ENCODE peak calls at places on chromosomes 3 and 15, in seven cellular contexts. M, U, O, E, V, Q and H are unnamed samples.

GRCh38 chr3:153210116-153210515 is 48.1 kb downstream of the RAP2B start:
- DNase-seq in M (peak; percentile 42), U (no peak), O (no peak), E (peak; percentile 21), V (no peak), Q (no peak), H (peak; percentile 8)

GRCh38 chr3:181700168-181701087 is 11.3 kb upstream of the SOX2 start:
- DNase-seq in M (peak; percentile 75), U (no peak), O (peak; percentile 100), E (no peak), V (peak; percentile 72), Q (no peak), H (peak; percentile 22)

GRCh38 chr3:45056608-45057301 is 30.7 kb downstream of the CLEC3B start:
- DNase-seq in M (no peak), U (no peak), O (peak; percentile 21), E (no peak), V (no peak), Q (no peak), H (no peak)

GRCh38 chr3:108044699-108045098 is 46.1 kb downstream of the CD47 start:
- DNase-seq in M (no peak), U (no peak), O (no peak), E (no peak), V (no peak), Q (no peak), H (no peak)

GRCh38 chr3:170524072-170524471 is 61.8 kb downstream of the SLC7A14 start:
- DNase-seq in M (peak; percentile 34), U (no peak), O (no peak), E (no peak), V (no peak), Q (no peak), H (no peak)

GRCh38 chr3:19769694-19770093 is 164.3 kb downstream of the EFHB start:
- DNase-seq in M (no peak), U (no peak), O (no peak), E (no peak), V (no peak), Q (no peak), H (no peak)

GRCh38 chr3:66692108-66692750 is 191.4 kb upstream of the LRIG1 start:
- DNase-seq in M (no peak), U (no peak), O (no peak), E (no peak), V (no peak), Q (no peak), H (no peak)

GRCh38 chr15:64356443-64357040 is 569 bp upstream of the CSNK1G1 start:
- DNase-seq in M (peak; percentile 91), U (no peak), O (peak; percentile 83), E (no peak), V (no peak), Q (no peak), H (no peak)

GRCh38 chr15:72248514-72248913 is 17.5 kb upstream of the PKM start:
- DNase-seq in M (no peak), U (no peak), O (no peak), E (no peak), V (no peak), Q (no peak), H (no peak)

GRCh38 chr3:30656624-30657141 is 50.3 kb downstream of the TGFBR2 start:
- DNase-seq in M (no peak), U (no peak), O (no peak), E (no peak), V (no peak), Q (no peak), H (no peak)

GRCh38 chr15:58065011-58065444 is 483 bp downstream of the ALDH1A2 start:
- DNase-seq in M (no peak), U (peak; percentile 60), O (no peak), E (no peak), V (no peak), Q (peak; percentile 3), H (no peak)

GRCh38 chr3:124084398-124084881 is 92.5 kb upstream of the ROPN1 start:
- DNase-seq in M (peak; percentile 59), U (no peak), O (no peak), E (peak; percentile 88), V (no peak), Q (no peak), H (no peak)

GRCh38 chr15:65942436-65942835 is 73.1 kb downstream of the RAB11A start:
- DNase-seq in M (no peak), U (no peak), O (no peak), E (no peak), V (no peak), Q (no peak), H (no peak)

GRCh38 chr15:72078887-72079286 is 39.1 kb downstream of the MYO9A start:
- DNase-seq in M (no peak), U (no peak), O (no peak), E (no peak), V (no peak), Q (no peak), H (no peak)

GRCh38 chr3:19065027-19065426 is 83.3 kb upstream of the KCNH8 start:
- DNase-seq in M (no peak), U (no peak), O (peak; percentile 19), E (no peak), V (no peak), Q (no peak), H (no peak)

GRCh38 chr3:26522919-26523318 is 99.7 kb upstream of the LRRC3B start:
- DNase-seq in M (no peak), U (no peak), O (no peak), E (no peak), V (no peak), Q (no peak), H (no peak)

GRCh38 chr3:152309535-152310317 is 41.0 kb downstream of the MBNL1 start:
- DNase-seq in M (peak; percentile 89), U (no peak), O (no peak), E (peak; percentile 49), V (no peak), Q (no peak), H (no peak)

GRCh38 chr3:195159117-195159818 is 111.7 kb downstream of the XXYLT1 start:
- DNase-seq in M (no peak), U (no peak), O (no peak), E (no peak), V (no peak), Q (no peak), H (no peak)

GRCh38 chr3:171566803-171567422 is 106.7 kb upstream of the TNIK start:
- DNase-seq in M (peak; percentile 57), U (no peak), O (peak; percentile 45), E (no peak), V (no peak), Q (no peak), H (peak; percentile 16)

GRCh38 chr3:170531557-170532335 is 54.1 kb downstream of the SLC7A14 start:
- DNase-seq in M (peak; percentile 91), U (peak; percentile 79), O (no peak), E (no peak), V (no peak), Q (no peak), H (no peak)

GRCh38 chr3:155079795-155080546 is at the start of gene MME:
- DNase-seq in M (peak; percentile 82), U (no peak), O (peak; percentile 69), E (no peak), V (no peak), Q (no peak), H (no peak)

GRCh38 chr3:136720091-136720490 is 32.1 kb downstream of the STAG1 start:
- DNase-seq in M (no peak), U (no peak), O (no peak), E (no peak), V (no peak), Q (no peak), H (no peak)

GRCh38 chr15:93247466-93248121 is 158.6 kb upstream of the RGMA start:
- DNase-seq in M (no peak), U (no peak), O (no peak), E (no peak), V (no peak), Q (no peak), H (no peak)